ENCODE peak calls at places on chromosomes 6 and 20, in eight cellular contexts. L, K, O, V, R, M, D and J are unnamed samples.

GRCh38 chr20:725491-725890 is 42.8 kb downstream of the SLC52A3 start:
- DNase-seq in O (no peak), V (no peak), K (no peak), R (no peak), D (no peak), L (no peak), M (no peak), J (no peak)

GRCh38 chr6:165181951-165182414 is 127.4 kb downstream of the C6orf118 start:
- DNase-seq in K (no peak), R (no peak), M (peak; percentile 9), O (no peak), L (peak; percentile 5), D (no peak), V (peak; percentile 94), J (no peak)

GRCh38 chr6:36120979-36121706 is 9.2 kb upstream of the MAPK13 start:
- DNase-seq in M (peak; percentile 56), R (no peak), O (no peak), D (peak; percentile 86), V (peak; percentile 78), L (peak; percentile 28), K (peak; percentile 64), J (peak; percentile 67)

GRCh38 chr20:23002276-23002675 is 32.8 kb upstream of the SSTR4 start:
- DNase-seq in R (no peak), D (no peak), M (peak; percentile 14), K (no peak), V (peak; percentile 47), L (no peak), O (no peak), J (no peak)

GRCh38 chr20:62539646-62540045 is 63.9 kb upstream of the GATA5 start:
- DNase-seq in V (no peak), L (no peak), D (no peak), M (peak; percentile 22), R (no peak), K (no peak), O (no peak), J (no peak)

GRCh38 chr6:161749576-161749975 is 475.7 kb upstream of the AGPAT4 start:
- DNase-seq in O (no peak), L (no peak), M (no peak), K (no peak), D (no peak), V (no peak), R (no peak), J (no peak)

GRCh38 chr6:145948328-145948727 is 15.8 kb downstream of the SHPRH start:
- DNase-seq in M (peak; percentile 46), L (no peak), R (no peak), O (no peak), D (no peak), V (peak; percentile 75), K (no peak), J (no peak)

GRCh38 chr6:155026366-155027045 is 31.4 kb downstream of the TIAM2 start:
- DNase-seq in R (no peak), D (no peak), V (peak; percentile 90), O (no peak), L (peak; percentile 81), M (peak; percentile 96), K (peak; percentile 70), J (peak; percentile 42)

GRCh38 chr6:83511901-83512681 is at the start of gene PRSS35:
- DNase-seq in O (peak; percentile 78), M (peak; percentile 37), V (peak; percentile 55), K (peak; percentile 47), L (peak; percentile 60), D (peak; percentile 58), R (peak; percentile 28), J (peak; percentile 47)